ENCODE peak calls at places on chromosomes 4 and X, in ten cellular contexts. T is upper lobe of left lung, Z is GM12878, K is suprapubic skin, M is SK-N-SH, X is endothelial cell of umbilical vein, E is stomach, F is sigmoid colon, R is GM23338, U is GM12892. Y is an unnamed sample.
A peak's percentile ranks its signal among the peaks of the same experiment; 100 is the strongest.

GRCh38 chr4:131316086-131316485 is 1833.0 kb upstream of the PCDH10 start:
- DNase-seq in T (no peak), Z (no peak), K (no peak), M (no peak), X (no peak), E (no peak), F (no peak), R (no peak), U (no peak), Y (no peak)

GRCh38 chr4:41645716-41646115 is 102.8 kb downstream of the PHOX2B start:
- DNase-seq in T (no peak), Z (no peak), K (no peak), M (no peak), X (no peak), E (no peak), F (no peak), R (no peak), U (no peak), Y (no peak)

GRCh38 chr4:71729856-71730255 is 54.0 kb downstream of the GC start:
- DNase-seq in T (no peak), Z (no peak), K (no peak), M (no peak), X (no peak), E (no peak), F (no peak), R (no peak), U (no peak), Y (no peak)

GRCh38 chrX:63506320-63506719 is 155.2 kb upstream of the SPIN4 start:
- DNase-seq in T (no peak), Z (no peak), K (no peak), M (peak; percentile 7), X (peak; percentile 50), E (no peak), F (no peak), R (peak; percentile 61), U (no peak), Y (no peak)

GRCh38 chrX:8879750-8880149 is 78.6 kb upstream of the FAM9A start:
- DNase-seq in T (no peak), Z (no peak), K (no peak), M (peak; percentile 33), X (peak; percentile 9), E (peak; percentile 32), F (no peak), R (peak; percentile 61), U (no peak), Y (peak; percentile 18)

GRCh38 chr4:55143858-55144257 is 18.5 kb upstream of the KDR start:
- DNase-seq in T (no peak), Z (no peak), K (no peak), M (no peak), X (no peak), E (no peak), F (no peak), R (no peak), U (no peak), Y (no peak)

GRCh38 chr4:53804719-53805118 is 213.4 kb upstream of the LNX1 start:
- DNase-seq in T (peak; percentile 54), Z (peak; percentile 12), K (no peak), M (no peak), X (peak; percentile 11), E (peak; percentile 67), F (no peak), R (peak; percentile 64), U (peak; percentile 8), Y (peak; percentile 49)

GRCh38 chrX:125444659-125445058 is 125.0 kb downstream of the TEX13C start:
- DNase-seq in T (no peak), Z (no peak), K (no peak), M (no peak), X (no peak), E (no peak), F (no peak), R (no peak), U (no peak), Y (no peak)

GRCh38 chr4:154399259-154399974 is 92.2 kb downstream of the DCHS2 start:
- DNase-seq in T (no peak), Z (no peak), K (no peak), M (no peak), X (no peak), E (no peak), F (no peak), R (peak; percentile 64), U (no peak), Y (no peak)

GRCh38 chr4:122259849-122260248 is 107.7 kb downstream of the BLTP1 start:
- DNase-seq in T (no peak), Z (no peak), K (no peak), M (no peak), X (no peak), E (no peak), F (no peak), R (no peak), U (no peak), Y (no peak)

GRCh38 chrX:22800360-22800759 is 199.4 kb upstream of the DDX53 start:
- DNase-seq in T (peak; percentile 22), Z (no peak), K (no peak), M (no peak), X (peak; percentile 34), E (no peak), F (no peak), R (peak; percentile 19), U (no peak), Y (peak; percentile 75)

GRCh38 chr4:174119051-174119450 is 164.4 kb downstream of the FBXO8 start:
- DNase-seq in T (no peak), Z (no peak), K (no peak), M (peak; percentile 39), X (no peak), E (no peak), F (no peak), R (no peak), U (no peak), Y (peak; percentile 38)

GRCh38 chrX:87805829-87806490 is 288.4 kb downstream of the KLHL4 start:
- DNase-seq in T (no peak), Z (no peak), K (no peak), M (no peak), X (peak; percentile 46), E (no peak), F (no peak), R (peak; percentile 8), U (no peak), Y (no peak)

GRCh38 chrX:12115377-12115776 is 22.9 kb upstream of the FRMPD4 start:
- DNase-seq in T (no peak), Z (no peak), K (no peak), M (no peak), X (peak; percentile 1), E (no peak), F (no peak), R (peak; percentile 66), U (no peak), Y (peak; percentile 1)

GRCh38 chr4:77994194-77994721 is 62.9 kb upstream of the FRAS1 start:
- DNase-seq in T (no peak), Z (no peak), K (no peak), M (peak; percentile 57), X (peak; percentile 69), E (no peak), F (no peak), R (peak; percentile 96), U (no peak), Y (no peak)
- TF ChIP-seq POLR2AphosphoS5 in T (no peak), Z (no peak), K (no peak), M (no peak), X (no peak), E (no peak), F (no peak), R (no peak), U (no peak), Y (no peak)

GRCh38 chr4:173051697-173052096 is 116.9 kb upstream of the GALNT7 start:
- DNase-seq in T (no peak), Z (no peak), K (no peak), M (no peak), X (peak; percentile 61), E (no peak), F (no peak), R (peak; percentile 32), U (no peak), Y (no peak)

GRCh38 chr4:173046144-173046543 is 122.5 kb upstream of the GALNT7 start:
- DNase-seq in T (no peak), Z (no peak), K (no peak), M (no peak), X (no peak), E (no peak), F (no peak), R (no peak), U (no peak), Y (no peak)

GRCh38 chr4:173044340-173044739 is 124.3 kb upstream of the GALNT7 start:
- DNase-seq in T (no peak), Z (no peak), K (no peak), M (no peak), X (no peak), E (no peak), F (no peak), R (no peak), U (no peak), Y (no peak)

GRCh38 chr4:173041482-173041881 is 127.1 kb upstream of the GALNT7 start:
- DNase-seq in T (no peak), Z (no peak), K (no peak), M (no peak), X (no peak), E (no peak), F (no peak), R (no peak), U (no peak), Y (no peak)

GRCh38 chr4:173046818-173047217 is 121.8 kb upstream of the GALNT7 start:
- DNase-seq in T (no peak), Z (no peak), K (no peak), M (no peak), X (no peak), E (no peak), F (no peak), R (no peak), U (no peak), Y (no peak)
- TF ChIP-seq POLR2AphosphoS5 in T (no peak), Z (no peak), K (no peak), M (no peak), X (no peak), E (no peak), F (no peak), R (no peak), U (no peak), Y (no peak)

GRCh38 chrX:134807039-134807729 is 148.9 kb upstream of the PLAC1 start:
- DNase-seq in T (peak; percentile 95), Z (peak; percentile 65), K (peak; percentile 92), M (peak; percentile 86), X (peak; percentile 94), E (peak; percentile 92), F (peak; percentile 95), R (peak; percentile 96), U (peak; percentile 52), Y (peak; percentile 93)
- TF ChIP-seq POLR2AphosphoS5 in T (peak; percentile 47), Z (peak; percentile 52), K (no peak), M (peak; percentile 80), X (no peak), E (peak; percentile 79), F (peak; percentile 78), R (peak; percentile 26), U (no peak), Y (peak; percentile 42)

DNA sequence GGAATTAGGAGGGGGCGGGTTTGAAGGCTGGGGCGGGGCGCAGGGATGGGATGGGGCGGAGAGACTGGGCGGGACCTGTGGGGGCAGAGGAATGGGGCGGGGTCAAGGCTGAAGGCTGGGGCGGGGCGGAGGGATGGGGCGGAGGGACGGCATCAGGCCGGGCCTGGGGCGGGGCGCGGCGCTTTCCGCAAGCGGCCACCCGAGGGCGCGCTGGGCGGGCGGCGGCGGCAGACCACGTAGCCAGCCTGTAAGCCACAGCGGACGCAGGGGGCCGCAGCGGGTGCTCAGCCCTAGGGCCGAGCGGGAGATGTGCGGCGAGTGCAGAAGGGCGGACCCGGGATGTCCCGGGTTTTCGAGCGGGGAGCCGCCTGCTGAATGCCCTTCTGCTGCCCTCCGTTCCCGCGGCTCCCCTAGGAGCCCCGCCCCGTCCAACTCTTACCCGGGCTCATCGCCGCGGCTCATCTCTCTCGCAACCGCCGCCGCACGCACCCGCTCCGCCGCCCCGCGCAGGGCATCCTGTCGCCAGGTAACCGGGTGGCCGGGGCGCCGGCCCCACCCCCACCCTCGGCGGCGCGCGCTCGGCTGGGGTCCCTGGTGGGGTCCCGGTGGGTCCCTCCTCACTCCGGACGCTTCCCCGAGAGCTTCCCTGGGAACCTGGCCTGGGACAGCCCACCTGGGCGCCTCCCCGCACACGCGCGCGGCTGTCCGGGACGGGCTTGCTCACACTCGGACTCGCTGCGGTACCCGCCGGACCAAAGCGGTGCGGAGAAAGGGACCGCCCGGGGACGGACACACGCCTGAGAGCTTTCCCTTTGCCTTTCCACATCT is at the start of gene CCDC110:
- DNase-seq in T (peak; percentile 92), Z (peak; percentile 47), K (peak; percentile 99), M (peak; percentile 99), X (peak; percentile 90), E (peak; percentile 97), F (peak; percentile 99), R (peak; percentile 98), U (peak; percentile 79), Y (peak; percentile 33)
- TF ChIP-seq POLR2AphosphoS5 in T (no peak), Z (peak; percentile 48), K (no peak), M (no peak), X (peak; percentile 12), E (peak; percentile 44), F (peak; percentile 65), R (peak; percentile 59), U (no peak), Y (no peak)

Y was measured in HL-60.